ENCODE peak calls at places on chromosomes 13 and 19, in five cellular contexts. One of them, this sample, is unnamed.

GRCh38 chr13:32901994-32902780 is 114.0 kb upstream of the KL start:
- DNase-seq in left ventricle myocardium inferior: no peak
- DNase-seq in CD8-positive, alpha-beta T cell: no peak
- DNase-seq in AG09319: no peak
- DNase-seq in endothelial cell of umbilical vein: no peak
- DNase-seq in this sample: no peak

GRCh38 chr13:90652036-90652435 is 695.5 kb upstream of the MIR17HG start:
- DNase-seq in left ventricle myocardium inferior: no peak
- DNase-seq in CD8-positive, alpha-beta T cell: no peak
- DNase-seq in AG09319: no peak
- DNase-seq in endothelial cell of umbilical vein: no peak
- DNase-seq in this sample: no peak

GRCh38 chr13:45826741-45827140 is 24.8 kb downstream of the SIAH3 start:
- DNase-seq in left ventricle myocardium inferior: no peak
- DNase-seq in CD8-positive, alpha-beta T cell: no peak
- DNase-seq in AG09319: no peak
- DNase-seq in endothelial cell of umbilical vein: no peak
- DNase-seq in this sample: no peak

GRCh38 chr19:6532244-6532999 is 1.6 kb downstream of the TNFSF9 start:
- DNase-seq in left ventricle myocardium inferior: no peak
- DNase-seq in CD8-positive, alpha-beta T cell: no peak
- DNase-seq in AG09319: no peak
- DNase-seq in endothelial cell of umbilical vein: no peak
- DNase-seq in this sample: peak

GRCh38 chr19:48400018-48400742 is 6.7 kb downstream of the GRIN2D start:
- DNase-seq in left ventricle myocardium inferior: peak
- DNase-seq in CD8-positive, alpha-beta T cell: no peak
- DNase-seq in AG09319: no peak
- DNase-seq in endothelial cell of umbilical vein: peak
- DNase-seq in this sample: no peak

GRCh38 chr13:28495586-28496564 is 947 bp upstream of the FLT1 start:
- DNase-seq in left ventricle myocardium inferior: no peak
- DNase-seq in CD8-positive, alpha-beta T cell: no peak
- DNase-seq in AG09319: no peak
- DNase-seq in endothelial cell of umbilical vein: peak
- DNase-seq in this sample: no peak

GRCh38 chr13:20814224-20814910 is 40.6 kb upstream of the EEF1AKMT1 start:
- DNase-seq in left ventricle myocardium inferior: peak
- DNase-seq in CD8-positive, alpha-beta T cell: no peak
- DNase-seq in AG09319: peak
- DNase-seq in endothelial cell of umbilical vein: peak
- DNase-seq in this sample: no peak

GRCh38 chr13:67224148-67224846 is 5.8 kb downstream of the PCDH9 start:
- DNase-seq in left ventricle myocardium inferior: peak
- DNase-seq in CD8-positive, alpha-beta T cell: peak
- DNase-seq in AG09319: peak
- DNase-seq in endothelial cell of umbilical vein: peak
- DNase-seq in this sample: no peak

GRCh38 chr19:34962281-34962944 is 1.6 kb downstream of the ZNF792 start:
- DNase-seq in left ventricle myocardium inferior: no peak
- DNase-seq in CD8-positive, alpha-beta T cell: peak
- DNase-seq in AG09319: no peak
- DNase-seq in endothelial cell of umbilical vein: peak
- DNase-seq in this sample: no peak

GRCh38 chr13:100333141-100333540 is 244.2 kb downstream of the PCCA start:
- DNase-seq in left ventricle myocardium inferior: no peak
- DNase-seq in CD8-positive, alpha-beta T cell: no peak
- DNase-seq in AG09319: no peak
- DNase-seq in endothelial cell of umbilical vein: no peak
- DNase-seq in this sample: no peak

GRCh38 chr13:25468330-25469178 is 96.8 kb downstream of the ATP8A2 start:
- DNase-seq in left ventricle myocardium inferior: no peak
- DNase-seq in CD8-positive, alpha-beta T cell: no peak
- DNase-seq in AG09319: no peak
- DNase-seq in endothelial cell of umbilical vein: no peak
- DNase-seq in this sample: no peak

GRCh38 chr13:80173224-80173623 is 167.7 kb downstream of the SPRY2 start:
- DNase-seq in left ventricle myocardium inferior: no peak
- DNase-seq in CD8-positive, alpha-beta T cell: no peak
- DNase-seq in AG09319: no peak
- DNase-seq in endothelial cell of umbilical vein: no peak
- DNase-seq in this sample: peak

GRCh38 chr13:113900646-113901045 is 36.8 kb upstream of the GAS6 start:
- DNase-seq in left ventricle myocardium inferior: no peak
- DNase-seq in CD8-positive, alpha-beta T cell: no peak
- DNase-seq in AG09319: no peak
- DNase-seq in endothelial cell of umbilical vein: no peak
- DNase-seq in this sample: no peak

GRCh38 chr19:35260694-35261304 is 8.0 kb upstream of the USF2 start:
- DNase-seq in left ventricle myocardium inferior: no peak
- DNase-seq in CD8-positive, alpha-beta T cell: no peak
- DNase-seq in AG09319: no peak
- DNase-seq in endothelial cell of umbilical vein: no peak
- DNase-seq in this sample: peak

GRCh38 chr13:46492946-46493345 is 60.0 kb upstream of the LRCH1 start:
- DNase-seq in left ventricle myocardium inferior: no peak
- DNase-seq in CD8-positive, alpha-beta T cell: no peak
- DNase-seq in AG09319: no peak
- DNase-seq in endothelial cell of umbilical vein: peak
- DNase-seq in this sample: no peak

GRCh38 chr13:27131202-27131623 is 40.4 kb downstream of the USP12 start:
- DNase-seq in left ventricle myocardium inferior: no peak
- DNase-seq in CD8-positive, alpha-beta T cell: peak
- DNase-seq in AG09319: no peak
- DNase-seq in endothelial cell of umbilical vein: peak
- DNase-seq in this sample: no peak

GRCh38 chr19:29528946-29529645 is 3.3 kb downstream of the VSTM2B start:
- DNase-seq in left ventricle myocardium inferior: no peak
- DNase-seq in CD8-positive, alpha-beta T cell: no peak
- DNase-seq in AG09319: no peak
- DNase-seq in endothelial cell of umbilical vein: no peak
- DNase-seq in this sample: no peak

GRCh38 chr13:74889321-74889720 is 592.6 kb downstream of the TBC1D4 start:
- DNase-seq in left ventricle myocardium inferior: no peak
- DNase-seq in CD8-positive, alpha-beta T cell: no peak
- DNase-seq in AG09319: no peak
- DNase-seq in endothelial cell of umbilical vein: no peak
- DNase-seq in this sample: no peak

GRCh38 chr13:66461021-66461420 is 769.1 kb downstream of the PCDH9 start:
- DNase-seq in left ventricle myocardium inferior: no peak
- DNase-seq in CD8-positive, alpha-beta T cell: no peak
- DNase-seq in AG09319: no peak
- DNase-seq in endothelial cell of umbilical vein: no peak
- DNase-seq in this sample: no peak

GRCh38 chr19:29376855-29377354 is 148.9 kb upstream of the VSTM2B start:
- DNase-seq in left ventricle myocardium inferior: no peak
- DNase-seq in CD8-positive, alpha-beta T cell: peak
- DNase-seq in AG09319: no peak
- DNase-seq in endothelial cell of umbilical vein: no peak
- DNase-seq in this sample: no peak

GRCh38 chr13:51262501-51263211 is 40.5 kb downstream of the FAM124A start:
- DNase-seq in left ventricle myocardium inferior: no peak
- DNase-seq in CD8-positive, alpha-beta T cell: no peak
- DNase-seq in AG09319: no peak
- DNase-seq in endothelial cell of umbilical vein: no peak
- DNase-seq in this sample: no peak

GRCh38 chr13:44389003-44389666 is 15.5 kb downstream of the SERP2 start:
- DNase-seq in left ventricle myocardium inferior: no peak
- DNase-seq in CD8-positive, alpha-beta T cell: no peak
- DNase-seq in AG09319: no peak
- DNase-seq in endothelial cell of umbilical vein: no peak
- DNase-seq in this sample: no peak

GRCh38 chr19:44845612-44846454 is at the start of gene NECTIN2:
- DNase-seq in left ventricle myocardium inferior: peak
- DNase-seq in CD8-positive, alpha-beta T cell: peak
- DNase-seq in AG09319: peak
- DNase-seq in endothelial cell of umbilical vein: peak
- DNase-seq in this sample: peak
- TF ChIP-seq CTCF in left ventricle myocardium inferior: peak
- TF ChIP-seq CTCF in CD8-positive, alpha-beta T cell: peak
- TF ChIP-seq CTCF in AG09319: peak
- TF ChIP-seq CTCF in endothelial cell of umbilical vein: peak
- TF ChIP-seq CTCF in this sample: peak

GRCh38 chr19:42022616-42023015 is 28.6 kb upstream of the ATP1A3 start:
- DNase-seq in left ventricle myocardium inferior: no peak
- DNase-seq in CD8-positive, alpha-beta T cell: no peak
- DNase-seq in AG09319: no peak
- DNase-seq in endothelial cell of umbilical vein: no peak
- DNase-seq in this sample: no peak

GRCh38 chr19:42023121-42023942 is 29.3 kb upstream of the ATP1A3 start:
- DNase-seq in left ventricle myocardium inferior: no peak
- DNase-seq in CD8-positive, alpha-beta T cell: no peak
- DNase-seq in AG09319: no peak
- DNase-seq in endothelial cell of umbilical vein: no peak
- DNase-seq in this sample: no peak

GRCh38 chr19:42021185-42021584 is 27.2 kb upstream of the ATP1A3 start:
- DNase-seq in left ventricle myocardium inferior: no peak
- DNase-seq in CD8-positive, alpha-beta T cell: no peak
- DNase-seq in AG09319: no peak
- DNase-seq in endothelial cell of umbilical vein: no peak
- DNase-seq in this sample: no peak

GRCh38 chr19:42024622-42025111 is 30.6 kb upstream of the ATP1A3 start:
- DNase-seq in left ventricle myocardium inferior: peak
- DNase-seq in CD8-positive, alpha-beta T cell: no peak
- DNase-seq in AG09319: peak
- DNase-seq in endothelial cell of umbilical vein: no peak
- DNase-seq in this sample: no peak

GRCh38 chr19:42023943-42024260 is 29.9 kb upstream of the ATP1A3 start:
- DNase-seq in left ventricle myocardium inferior: no peak
- DNase-seq in CD8-positive, alpha-beta T cell: no peak
- DNase-seq in AG09319: no peak
- DNase-seq in endothelial cell of umbilical vein: no peak
- DNase-seq in this sample: no peak
- TF ChIP-seq CTCF in left ventricle myocardium inferior: no peak
- TF ChIP-seq CTCF in CD8-positive, alpha-beta T cell: no peak
- TF ChIP-seq CTCF in AG09319: no peak
- TF ChIP-seq CTCF in endothelial cell of umbilical vein: no peak
- TF ChIP-seq CTCF in this sample: no peak

GRCh38 chr19:40570313-40571004 is 6.2 kb upstream of the SHKBP1 start:
- DNase-seq in left ventricle myocardium inferior: peak
- DNase-seq in CD8-positive, alpha-beta T cell: peak
- DNase-seq in AG09319: peak
- DNase-seq in endothelial cell of umbilical vein: peak
- DNase-seq in this sample: peak
- TF ChIP-seq CTCF in left ventricle myocardium inferior: no peak
- TF ChIP-seq CTCF in CD8-positive, alpha-beta T cell: no peak
- TF ChIP-seq CTCF in AG09319: no peak
- TF ChIP-seq CTCF in endothelial cell of umbilical vein: peak
- TF ChIP-seq CTCF in this sample: peak

GRCh38 chr13:39602277-39602613 is 748 bp downstream of the LHFPL6 start:
- DNase-seq in left ventricle myocardium inferior: no peak
- DNase-seq in CD8-positive, alpha-beta T cell: no peak
- DNase-seq in AG09319: no peak
- DNase-seq in endothelial cell of umbilical vein: no peak
- DNase-seq in this sample: no peak

GRCh38 chr13:39601636-39602035 is 1.4 kb downstream of the LHFPL6 start:
- DNase-seq in left ventricle myocardium inferior: no peak
- DNase-seq in CD8-positive, alpha-beta T cell: no peak
- DNase-seq in AG09319: no peak
- DNase-seq in endothelial cell of umbilical vein: no peak
- DNase-seq in this sample: no peak

GRCh38 chr13:39599842-39600241 is 3.2 kb downstream of the LHFPL6 start:
- DNase-seq in left ventricle myocardium inferior: no peak
- DNase-seq in CD8-positive, alpha-beta T cell: no peak
- DNase-seq in AG09319: no peak
- DNase-seq in endothelial cell of umbilical vein: no peak
- DNase-seq in this sample: no peak

GRCh38 chr13:39602614-39603366 is at the start of gene LHFPL6:
- DNase-seq in left ventricle myocardium inferior: peak
- DNase-seq in CD8-positive, alpha-beta T cell: no peak
- DNase-seq in AG09319: peak
- DNase-seq in endothelial cell of umbilical vein: peak
- DNase-seq in this sample: peak

GRCh38 chr13:39600766-39601165 is 2.2 kb downstream of the LHFPL6 start:
- DNase-seq in left ventricle myocardium inferior: peak
- DNase-seq in CD8-positive, alpha-beta T cell: no peak
- DNase-seq in AG09319: no peak
- DNase-seq in endothelial cell of umbilical vein: no peak
- DNase-seq in this sample: no peak
- TF ChIP-seq CTCF in left ventricle myocardium inferior: peak
- TF ChIP-seq CTCF in CD8-positive, alpha-beta T cell: no peak
- TF ChIP-seq CTCF in AG09319: peak
- TF ChIP-seq CTCF in endothelial cell of umbilical vein: no peak
- TF ChIP-seq CTCF in this sample: no peak

GRCh38 chr13:30792257-30793000 is 57.1 kb downstream of the ALOX5AP start:
- DNase-seq in left ventricle myocardium inferior: peak
- DNase-seq in CD8-positive, alpha-beta T cell: peak
- DNase-seq in AG09319: peak
- DNase-seq in endothelial cell of umbilical vein: peak
- DNase-seq in this sample: no peak
- TF ChIP-seq CTCF in left ventricle myocardium inferior: peak
- TF ChIP-seq CTCF in CD8-positive, alpha-beta T cell: no peak
- TF ChIP-seq CTCF in AG09319: peak
- TF ChIP-seq CTCF in endothelial cell of umbilical vein: peak
- TF ChIP-seq CTCF in this sample: no peak

GRCh38 chr19:19562665-19563347 is 24.7 kb downstream of the CILP2 start:
- DNase-seq in left ventricle myocardium inferior: no peak
- DNase-seq in CD8-positive, alpha-beta T cell: peak
- DNase-seq in AG09319: no peak
- DNase-seq in endothelial cell of umbilical vein: no peak
- DNase-seq in this sample: no peak
- TF ChIP-seq CTCF in left ventricle myocardium inferior: no peak
- TF ChIP-seq CTCF in CD8-positive, alpha-beta T cell: peak
- TF ChIP-seq CTCF in AG09319: no peak
- TF ChIP-seq CTCF in endothelial cell of umbilical vein: no peak
- TF ChIP-seq CTCF in this sample: no peak

DNA sequence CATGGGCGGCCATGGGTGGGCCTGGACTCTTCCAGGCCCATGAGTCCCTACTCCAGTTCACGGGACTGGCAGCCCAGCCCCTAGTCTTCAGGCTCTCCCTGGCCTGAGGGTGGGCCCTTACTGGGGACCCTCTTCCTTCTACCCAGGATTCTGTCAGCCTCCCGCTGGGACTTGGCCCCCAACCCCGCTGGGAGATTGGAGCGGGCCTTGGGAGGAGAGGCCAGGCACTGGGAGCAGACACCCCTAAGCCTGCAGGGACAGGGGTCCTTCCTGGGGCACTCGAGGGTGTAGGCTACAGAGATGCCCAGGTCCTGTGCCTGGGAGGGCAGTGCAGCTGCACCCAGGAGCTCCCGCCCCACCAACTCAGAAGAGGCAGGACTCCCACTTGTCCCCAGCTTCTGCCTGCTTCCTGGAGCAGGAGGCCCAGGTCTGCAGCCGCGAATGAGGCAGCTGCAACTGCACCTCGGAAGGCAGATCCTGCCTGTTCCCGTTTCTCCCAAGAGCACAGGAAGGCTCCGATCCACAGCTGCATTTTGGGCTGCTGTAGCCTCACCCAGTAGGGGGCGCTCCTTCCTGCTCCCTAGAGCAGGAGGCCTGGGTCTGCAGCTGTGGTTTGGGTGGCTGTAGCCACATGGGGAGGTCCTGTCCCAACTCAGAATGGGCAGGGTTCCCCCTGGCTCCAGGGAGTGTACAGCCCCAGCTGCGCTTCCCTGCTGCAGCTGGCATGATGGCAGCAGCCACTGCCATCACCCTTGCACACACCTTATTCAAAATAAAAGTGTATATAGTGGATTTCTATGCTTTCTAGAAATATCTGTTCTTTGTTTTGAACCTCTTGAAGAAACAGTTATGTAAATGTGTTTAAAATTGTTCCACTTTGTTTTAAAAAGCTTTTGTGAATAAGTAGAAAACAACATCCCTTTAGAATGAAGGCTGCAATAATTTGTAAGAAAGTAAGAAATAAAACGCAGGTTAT is 46.8 kb downstream of the TEX26 start:
- DNase-seq in left ventricle myocardium inferior: no peak
- DNase-seq in CD8-positive, alpha-beta T cell: peak
- DNase-seq in AG09319: no peak
- DNase-seq in endothelial cell of umbilical vein: peak
- DNase-seq in this sample: no peak
- TF ChIP-seq CTCF in left ventricle myocardium inferior: peak
- TF ChIP-seq CTCF in CD8-positive, alpha-beta T cell: no peak
- TF ChIP-seq CTCF in AG09319: peak
- TF ChIP-seq CTCF in endothelial cell of umbilical vein: peak
- TF ChIP-seq CTCF in this sample: peak

This sample was measured in CD14-positive monocyte.